ENCODE peak calls at places on chromosomes 3 and 15, in four cellular contexts. U is NCI-H1436, B is nucleus accumbens, J is breast epithelium. M is an unnamed sample.
A peak's percentile ranks its signal among the peaks of the same experiment; 100 is the strongest.

GRCh38 chr3:46690798-46691197 is 2.7 kb downstream of the ALS2CL start:
- DNase-seq in U (no peak), B (no peak), J (no peak), M (no peak)

GRCh38 chr15:23384371-23384770 is 29.8 kb downstream of the GOLGA8S start:
- DNase-seq in U (no peak), B (no peak), J (no peak), M (no peak)

GRCh38 chr15:82873000-82873680 is 63.7 kb downstream of the WHAMM start:
- DNase-seq in U (no peak), B (no peak), J (no peak), M (no peak)

GRCh38 chr3:157785071-157785826 is 282.0 kb upstream of the VEPH1 start:
- DNase-seq in U (no peak), B (no peak), J (peak; percentile 20), M (peak; percentile 37)

GRCh38 chr3:34155108-34155507 is 356.7 kb downstream of the PDCD6IP start:
- DNase-seq in U (no peak), B (no peak), J (no peak), M (no peak)

GRCh38 chr15:94348084-94348483 is 116.7 kb downstream of the MCTP2 start:
- DNase-seq in U (no peak), B (no peak), J (no peak), M (no peak)

GRCh38 chr15:79970921-79971434 is at the start of gene BCL2A1:
- DNase-seq in U (no peak), B (no peak), J (no peak), M (no peak)

GRCh38 chr3:167350245-167350862 is 29.7 kb downstream of the ZBBX start:
- DNase-seq in U (peak; percentile 28), B (no peak), J (no peak), M (no peak)

GRCh38 chr15:67783303-67783702 is 42.0 kb upstream of the SKOR1 start:
- DNase-seq in U (no peak), B (no peak), J (no peak), M (no peak)

GRCh38 chr3:94862703-94863102 is 799.8 kb downstream of the NSUN3 start:
- DNase-seq in U (no peak), B (no peak), J (no peak), M (no peak)

GRCh38 chr15:64909546-64909945 is 2.2 kb upstream of the ANKDD1A start:
- DNase-seq in U (no peak), B (no peak), J (no peak), M (no peak)

GRCh38 chr15:89664951-89665350 is 9.7 kb upstream of the KIF7 start:
- DNase-seq in U (no peak), B (no peak), J (no peak), M (no peak)

GRCh38 chr3:124083990-124084389 is 92.1 kb upstream of the ROPN1 start:
- DNase-seq in U (peak; percentile 47), B (no peak), J (no peak), M (no peak)

GRCh38 chr3:150030841-150031240 is 60.1 kb upstream of the PFN2 start:
- DNase-seq in U (no peak), B (no peak), J (no peak), M (no peak)